ENCODE peak calls at places on chromosome 11, in six cellular contexts. L is A549; K is heart left ventricle; T is CD8-positive, alpha-beta T cell; H is fibroblast of pulmonary artery; R is uterus. E is an unnamed sample.

GRCh38 chr11:102573851-102574250 is 43.3 kb upstream of the MMP7 start:
- DNase-seq in L (peak), T (no peak), H (peak), R (no peak), K (no peak), E (no peak)

GRCh38 chr11:48109046-48109666 is 107.5 kb upstream of the OR4B1 start:
- DNase-seq in K (no peak), H (peak), L (peak), T (no peak), R (no peak), E (peak)

GRCh38 chr11:38988908-38989307 is 2390.9 kb upstream of the RAG2 start:
- DNase-seq in R (no peak), L (no peak), K (no peak), T (no peak), H (no peak), E (no peak)

GRCh38 chr11:93116641-93117577 is 80.9 kb downstream of the SLC36A4 start:
- DNase-seq in T (no peak), H (no peak), L (no peak), K (no peak), R (no peak), E (no peak)

GRCh38 chr11:68146010-68146540 is 24.9 kb upstream of the CHKA start:
- DNase-seq in L (peak), H (no peak), R (peak), K (peak), T (no peak), E (no peak)

GRCh38 chr11:12862761-12863469 is 146.2 kb upstream of the RASSF10 start:
- DNase-seq in T (no peak), H (peak), R (peak), L (peak), K (peak), E (peak)

GRCh38 chr11:95245038-95245437 is 14.0 kb upstream of the SESN3 start:
- DNase-seq in H (peak), L (peak), R (no peak), T (no peak), K (no peak), E (peak)

GRCh38 chr11:69270929-69271328 is 23.0 kb upstream of the MYEOV start:
- DNase-seq in H (no peak), K (no peak), R (no peak), L (no peak), T (no peak), E (no peak)

GRCh38 chr11:68402355-68403031 is 58.1 kb upstream of the PPP6R3 start:
- DNase-seq in H (no peak), K (no peak), L (no peak), R (no peak), T (no peak), E (no peak)

GRCh38 chr11:119108151-119108856 is 1.2 kb downstream of the C2CD2L start:
- DNase-seq in L (no peak), K (no peak), R (no peak), H (peak), T (peak), E (no peak)

GRCh38 chr11:12390687-12391110 is 13.3 kb downstream of the PARVA start:
- DNase-seq in T (no peak), L (no peak), H (no peak), R (no peak), K (no peak), E (no peak)

GRCh38 chr11:11069741-11070550 is 212.1 kb upstream of the ZBED5 start:
- DNase-seq in K (no peak), H (no peak), T (no peak), L (no peak), R (no peak), E (no peak)

GRCh38 chr11:94926271-94926625 is 47.1 kb downstream of the CWC15 start:
- DNase-seq in L (no peak), T (no peak), K (no peak), R (no peak), H (no peak), E (no peak)

GRCh38 chr11:125408281-125408680 is 87.8 kb downstream of the FEZ1 start:
- DNase-seq in K (no peak), T (no peak), H (no peak), L (no peak), R (peak), E (no peak)

GRCh38 chr11:6703247-6704063 is 20.3 kb upstream of the MRPL17 start:
- DNase-seq in H (peak), T (peak), K (peak), L (peak), R (peak), E (no peak)

GRCh38 chr11:69080361-69080973 is 31.7 kb downstream of the TPCN2 start:
- DNase-seq in T (peak), L (peak), K (no peak), H (no peak), R (no peak), E (no peak)

GRCh38 chr11:79466411-79466810 is 25.6 kb upstream of the TENM4 start:
- DNase-seq in K (no peak), H (peak), T (no peak), R (no peak), L (no peak), E (peak)

GRCh38 chr11:115959098-115959497 is 454.9 kb upstream of the CADM1 start:
- DNase-seq in R (no peak), K (no peak), L (no peak), T (no peak), H (no peak), E (no peak)

GRCh38 chr11:14641801-14642200 is 1.8 kb upstream of the PDE3B start:
- DNase-seq in K (no peak), R (no peak), L (no peak), H (no peak), T (no peak), E (no peak)

GRCh38 chr11:10323793-10324170 is 18.9 kb downstream of the ADM start:
- DNase-seq in K (no peak), H (peak), R (no peak), T (no peak), L (no peak), E (no peak)

GRCh38 chr11:68904458-68904847 is 762 bp downstream of the IGHMBP2 start:
- DNase-seq in K (peak), R (no peak), H (peak), T (no peak), L (peak), E (no peak)

GRCh38 chr11:128599729-128600128 is 12.4 kb upstream of the ETS1 start:
- DNase-seq in K (no peak), R (no peak), T (no peak), L (no peak), H (no peak), E (no peak)

GRCh38 chr11:42544726-42545125 is 767.1 kb upstream of the API5 start:
- DNase-seq in K (no peak), T (no peak), H (no peak), R (no peak), L (no peak), E (no peak)

GRCh38 chr11:116774661-116775060 is 1.9 kb upstream of the BUD13 start:
- DNase-seq in T (no peak), H (no peak), K (no peak), L (no peak), R (no peak), E (no peak)

GRCh38 chr11:125088576-125089455 is 22.6 kb downstream of the TMEM218 start:
- DNase-seq in H (no peak), R (no peak), T (no peak), K (no peak), L (no peak), E (no peak)

GRCh38 chr11:9039194-9039593 is 35.4 kb upstream of the NRIP3 start:
- DNase-seq in T (no peak), H (peak), L (peak), K (no peak), R (no peak), E (peak)

GRCh38 chr11:95661159-95661558 is 128.4 kb downstream of the FAM76B start:
- DNase-seq in H (no peak), K (no peak), L (no peak), T (no peak), R (no peak), E (no peak)

GRCh38 chr11:469684-470667 is 19.9 kb downstream of the PTDSS2 start:
- DNase-seq in L (peak), T (no peak), K (no peak), H (peak), R (peak), E (peak)

GRCh38 chr11:16912607-16913006 is 101.6 kb downstream of the PLEKHA7 start:
- DNase-seq in L (no peak), H (no peak), R (no peak), K (no peak), T (no peak), E (no peak)

GRCh38 chr11:68047437-68048290 is 8.8 kb downstream of the TCIRG1 start:
- DNase-seq in L (no peak), K (peak), T (no peak), H (no peak), R (no peak), E (no peak)

GRCh38 chr11:105024394-105024793 is 1.4 kb upstream of the CASP5 start:
- DNase-seq in H (no peak), T (no peak), L (no peak), K (no peak), R (no peak), E (no peak)

GRCh38 chr11:66278396-66279091 is 569 bp downstream of the CNIH2 start:
- DNase-seq in R (no peak), H (peak), K (no peak), L (peak), T (no peak), E (no peak)

DNA sequence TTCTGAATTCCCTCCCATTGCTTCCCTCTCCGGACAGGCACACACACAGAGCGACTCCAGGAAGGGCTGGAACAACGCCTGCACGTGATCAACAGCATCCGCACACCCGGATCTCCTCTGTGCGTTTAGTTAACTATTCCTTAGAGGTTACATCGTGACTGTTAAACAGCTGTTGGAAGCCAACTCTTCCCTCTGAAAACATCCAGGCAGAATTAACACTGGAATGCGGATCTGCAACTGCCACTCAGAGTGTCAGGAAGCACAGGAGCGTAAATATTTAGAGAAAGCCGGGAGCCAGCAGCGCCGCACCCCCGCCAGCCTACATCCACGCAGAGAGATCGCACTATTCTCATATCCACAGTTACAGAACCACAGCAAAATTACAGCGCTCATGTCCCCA is 46.2 kb downstream of the SHANK2 start:
- DNase-seq in K (no peak), R (no peak), L (no peak), T (no peak), H (peak), E (peak)
- H3K4me3 ChIP-seq in K (no peak), R (no peak), L (no peak), T (no peak), H (no peak), E (peak)

GRCh38 chr11:45405916-45406670 is 120.0 kb upstream of the SYT13 start:
- DNase-seq in K (no peak), T (no peak), H (peak), L (peak), R (no peak), E (no peak)
- TF ChIP-seq CTCF in K (peak), T (no peak), H (peak), L (peak), R (no peak), E (peak)

DNA sequence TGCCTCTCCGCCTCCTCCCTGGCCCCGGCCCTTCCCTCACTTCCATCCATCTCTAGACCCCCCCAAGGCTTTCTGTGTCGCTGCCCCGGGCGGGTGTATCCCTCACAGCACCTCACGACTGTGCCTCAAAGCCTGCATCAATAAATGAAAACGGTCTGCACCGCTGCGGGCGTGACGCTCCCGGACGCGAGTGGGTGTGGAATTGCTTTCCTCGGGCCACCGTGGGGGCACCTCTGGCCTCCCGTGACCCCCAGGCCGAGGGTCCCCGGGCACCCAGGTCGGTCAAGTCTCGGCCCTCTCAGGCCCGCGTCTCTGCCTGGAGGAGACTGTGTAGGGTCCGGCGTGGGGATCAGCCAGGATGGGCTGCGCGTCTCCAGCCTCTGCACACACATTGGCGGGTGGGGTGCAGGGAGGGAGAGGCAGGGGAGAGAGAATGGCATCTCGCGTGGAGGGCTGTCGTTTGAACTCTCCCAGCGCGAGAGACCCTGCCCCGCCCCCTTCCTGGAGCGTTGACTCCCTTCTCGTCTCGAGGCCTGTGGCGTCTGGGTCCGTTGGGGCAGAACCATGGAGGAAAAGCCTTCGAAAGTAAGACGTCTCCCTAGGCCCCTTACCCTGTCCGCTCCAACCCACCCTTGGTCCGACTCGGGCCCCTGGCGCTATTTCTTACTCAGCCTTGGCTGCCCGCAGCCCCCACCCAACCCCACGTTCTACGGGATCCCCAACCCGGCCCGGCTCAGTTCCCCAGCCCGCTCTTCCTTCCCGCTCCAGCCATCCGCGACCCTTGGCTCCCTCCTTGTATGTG is at the start of gene CATSPERZ:
- DNase-seq in K (no peak), T (no peak), H (no peak), L (no peak), R (no peak), E (no peak)
- H3K4me3 ChIP-seq in K (peak), T (peak), H (peak), L (peak), R (peak), E (peak)

GRCh38 chr11:100875521-100875869 is 188.4 kb downstream of the ARHGAP42 start:
- DNase-seq in R (no peak), H (no peak), T (no peak), K (no peak), L (no peak), E (no peak)

GRCh38 chr11:100872951-100873350 is 185.9 kb downstream of the ARHGAP42 start:
- DNase-seq in R (no peak), H (peak), T (no peak), K (no peak), L (no peak), E (no peak)

GRCh38 chr11:100878474-100878873 is 191.4 kb downstream of the ARHGAP42 start:
- DNase-seq in R (no peak), T (no peak), K (peak), H (peak), L (no peak), E (no peak)

GRCh38 chr11:100874203-100874602 is 187.1 kb downstream of the ARHGAP42 start:
- DNase-seq in L (no peak), R (no peak), T (no peak), K (no peak), H (no peak), E (no peak)

GRCh38 chr11:100876826-100877545 is 189.9 kb downstream of the ARHGAP42 start:
- DNase-seq in H (peak), K (peak), R (no peak), T (no peak), L (peak), E (peak)
- TF ChIP-seq CTCF in H (no peak), K (no peak), R (no peak), T (no peak), L (no peak), E (no peak)

DNA sequence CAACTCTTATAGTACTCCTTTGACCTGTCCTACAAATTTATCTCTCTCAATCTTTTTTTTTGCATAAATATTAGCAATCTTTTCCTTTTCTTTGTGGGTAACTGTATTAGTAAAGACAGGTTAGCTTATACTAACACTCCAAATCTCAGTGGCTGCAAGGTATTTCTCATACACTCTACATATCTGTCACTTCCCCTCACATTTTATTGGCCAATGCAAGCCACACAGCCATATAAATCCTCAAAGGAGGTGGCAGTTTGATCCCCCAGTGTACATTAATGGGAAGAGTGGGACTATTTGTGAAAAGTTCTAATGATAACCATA is 42.6 kb upstream of the EED start:
- DNase-seq in K (no peak), R (no peak), L (no peak), H (no peak), T (no peak), E (no peak)
- H3K4me3 ChIP-seq in K (peak), R (peak), L (no peak), H (peak), T (peak), E (peak)

GRCh38 chr11:91513734-91514133 is 710.9 kb upstream of the FAT3 start:
- DNase-seq in R (no peak), K (no peak), L (peak), H (no peak), T (no peak), E (no peak)
- TF ChIP-seq CTCF in R (no peak), K (no peak), L (peak), H (no peak), T (no peak), E (peak)

GRCh38 chr11:35157814-35158213 is 18.8 kb downstream of the CD44 start:
- DNase-seq in L (no peak), K (no peak), H (no peak), R (no peak), T (no peak), E (no peak)
- H3K4me3 ChIP-seq in L (no peak), K (no peak), H (no peak), R (no peak), T (no peak), E (no peak)

GRCh38 chr11:74033046-74033445 is 24.2 kb upstream of the UCP3 start:
- DNase-seq in K (no peak), T (no peak), R (no peak), H (no peak), L (no peak), E (no peak)
- TF ChIP-seq CTCF in K (no peak), T (peak), R (no peak), H (no peak), L (no peak), E (no peak)

E was measured in epithelial cell of proximal tubule.